ENCODE peak calls at places on chromosomes 1 and 21, in nine cellular contexts. O, A, Y, P, J, Z, K, E and B are unnamed samples.
A peak's percentile ranks its signal among the peaks of the same experiment; 100 is the strongest.

GRCh38 chr1:113141650-113142473 is 68.9 kb downstream of the LRIG2 start:
- DNase-seq in J (peak; percentile 61), P (no peak), A (no peak), Y (no peak), Z (no peak), O (no peak), E (no peak), K (no peak), B (no peak)

GRCh38 chr1:203327684-203328457 is 22.6 kb downstream of the BTG2 start:
- DNase-seq in O (no peak), Z (no peak), J (peak; percentile 70), E (peak; percentile 88), A (peak; percentile 71), P (peak; percentile 60), K (peak; percentile 79), Y (peak; percentile 95), B (peak; percentile 61)

GRCh38 chr1:189605236-189605635 is 872.4 kb downstream of the BRINP3 start:
- DNase-seq in Z (no peak), E (no peak), J (no peak), K (no peak), O (no peak), P (no peak), Y (no peak), A (no peak), B (no peak)

GRCh38 chr21:31190516-31190915 is 152.2 kb upstream of the KRTAP19-8 start:
- DNase-seq in J (no peak), Y (no peak), Z (no peak), A (no peak), O (no peak), E (no peak), P (no peak), K (no peak), B (peak; percentile 12)

GRCh38 chr1:230219174-230220067 is 152.4 kb downstream of the GALNT2 start:
- DNase-seq in A (no peak), Z (peak; percentile 74), Y (no peak), E (no peak), J (no peak), P (no peak), O (no peak), K (no peak), B (no peak)

GRCh38 chr21:15011967-15012366 is 52.8 kb downstream of the NRIP1 start:
- DNase-seq in K (no peak), Y (no peak), Z (no peak), A (no peak), P (no peak), E (no peak), O (no peak), J (no peak), B (no peak)

GRCh38 chr1:190599677-190600076 is 122.0 kb upstream of the BRINP3 start:
- DNase-seq in Z (no peak), Y (no peak), P (no peak), E (no peak), J (no peak), O (no peak), K (no peak), A (no peak), B (no peak)

GRCh38 chr1:10841059-10841458 is 44.6 kb upstream of the CASZ1 start:
- DNase-seq in O (no peak), K (no peak), E (no peak), Z (no peak), P (no peak), A (no peak), J (no peak), Y (no peak), B (no peak)

GRCh38 chr1:28243685-28244439 is 7.9 kb downstream of the ATP5IF1 start:
- DNase-seq in K (no peak), A (no peak), J (no peak), O (no peak), P (no peak), Y (no peak), E (no peak), Z (no peak), B (no peak)

GRCh38 chr1:155003227-155003765 is 694 bp downstream of the ZBTB7B start:
- DNase-seq in E (no peak), O (peak; percentile 32), Y (peak; percentile 34), A (no peak), J (peak; percentile 34), K (peak; percentile 51), Z (peak; percentile 61), P (no peak), B (peak; percentile 42)

GRCh38 chr21:45822002-45822397 is 159.6 kb upstream of the COL6A1 start:
- DNase-seq in Z (no peak), Y (no peak), O (no peak), J (no peak), P (no peak), K (no peak), A (no peak), E (no peak), B (no peak)

GRCh38 chr1:211613108-211613947 is 34.4 kb upstream of the SLC30A1 start:
- DNase-seq in K (no peak), Z (peak; percentile 93), O (no peak), J (peak; percentile 94), E (no peak), P (peak; percentile 74), Y (no peak), A (no peak), B (no peak)

GRCh38 chr21:45262616-45263015 is 25.1 kb downstream of the POFUT2 start:
- DNase-seq in Y (no peak), O (no peak), K (no peak), Z (peak; percentile 11), E (no peak), P (no peak), J (no peak), A (no peak), B (no peak)

GRCh38 chr1:50181027-50181663 is 72.4 kb downstream of the ELAVL4 start:
- DNase-seq in J (no peak), Y (no peak), Z (no peak), K (no peak), E (no peak), A (no peak), O (no peak), P (peak; percentile 17), B (no peak)

GRCh38 chr1:37480125-37480466 is 5.7 kb downstream of the ZC3H12A start:
- DNase-seq in A (no peak), E (no peak), O (no peak), K (no peak), P (no peak), J (no peak), Y (no peak), Z (no peak), B (no peak)

GRCh38 chr21:32021319-32022027 is 148.7 kb downstream of the HUNK start:
- DNase-seq in Y (no peak), A (peak; percentile 62), P (peak; percentile 78), E (no peak), Z (no peak), O (peak; percentile 86), K (peak; percentile 15), J (no peak), B (peak; percentile 47)

GRCh38 chr1:165960136-165960535 is 132.7 kb downstream of the UCK2 start:
- DNase-seq in A (no peak), K (no peak), J (peak; percentile 25), P (no peak), O (no peak), Y (no peak), Z (no peak), E (no peak), B (no peak)